ENCODE peak calls at places on chromosomes 11 and 22, in ten cellular contexts. E is astrocyte, S is pancreas, H is upper lobe of right lung, X is heart left ventricle, C is tibial artery, W is K562, Y is tibial nerve, R is IMR-90, Z is psoas muscle. N is an unnamed sample. For H3K4me1 and H3K27me3, the result is how much of the 10 kb centered on the place peaks cover.

GRCh38 chr11:45560153-45560934 is 105.1 kb downstream of the CHST1 start:
- DNase-seq in E (no peak), S (no peak), H (no peak), X (peak), C (no peak), W (no peak), Y (no peak), R (no peak), Z (peak), N (no peak)

GRCh38 chr11:73204711-73205121 is 13.4 kb upstream of the P2RY2 start:
- DNase-seq in E (no peak), S (peak), H (peak), X (peak), C (peak), W (no peak), Y (peak), R (no peak), Z (peak), N (no peak)

GRCh38 chr11:73258104-73258684 is 13.9 kb upstream of the P2RY6 start:
- DNase-seq in E (no peak), S (no peak), H (no peak), X (no peak), C (peak), W (no peak), Y (no peak), R (no peak), Z (no peak), N (no peak)

GRCh38 chr11:59182457-59183151 is 10.7 kb downstream of the DTX4 start:
- DNase-seq in E (no peak), S (no peak), H (no peak), X (no peak), C (no peak), W (peak), Y (no peak), R (no peak), Z (no peak), N (peak)

GRCh38 chr11:111733009-111733408 is 33.2 kb downstream of the PPP2R1B start:
- DNase-seq in E (peak), S (peak), H (peak), X (peak), C (peak), W (no peak), Y (no peak), R (peak), Z (peak), N (no peak)

GRCh38 chr11:95704865-95705264 is 84.7 kb downstream of the FAM76B start:
- DNase-seq in E (no peak), S (no peak), H (no peak), X (no peak), C (no peak), W (no peak), Y (no peak), R (no peak), Z (no peak), N (no peak)

GRCh38 chr11:61712301-61712700 is 32.1 kb downstream of the DAGLA start:
- DNase-seq in E (no peak), S (no peak), H (no peak), X (no peak), C (no peak), W (no peak), Y (no peak), R (no peak), Z (no peak), N (no peak)

GRCh38 chr22:17412232-17412631 is 43.0 kb downstream of the CECR2 start:
- DNase-seq in E (no peak), S (no peak), H (peak), X (no peak), C (no peak), W (no peak), Y (no peak), R (no peak), Z (no peak), N (no peak)

GRCh38 chr22:31068970-31069369 is 12.1 kb upstream of the SMTN start:
- DNase-seq in E (no peak), S (no peak), H (no peak), X (no peak), C (no peak), W (no peak), Y (no peak), R (no peak), Z (no peak), N (no peak)

DNA sequence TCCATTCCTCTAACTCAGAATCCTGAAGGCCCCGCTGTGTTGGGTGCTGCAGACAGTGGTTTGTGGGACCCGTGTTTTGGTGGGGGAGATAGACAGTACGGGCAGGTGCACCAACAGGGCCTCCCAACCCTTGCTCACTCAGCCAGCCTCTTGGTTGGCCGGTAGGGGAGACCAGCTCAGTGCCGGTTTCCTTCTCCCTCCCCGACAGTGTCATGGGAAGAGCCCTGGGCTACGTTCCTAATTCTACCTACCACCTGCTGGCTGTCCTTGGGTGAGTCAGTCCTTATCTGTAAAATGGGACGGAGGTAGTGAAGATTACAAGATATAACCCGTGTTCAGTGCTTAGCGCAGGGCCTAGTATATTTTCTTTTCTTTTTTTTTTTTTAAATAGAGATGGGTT is 5.9 kb downstream of the TMEM134 start:
- DNase-seq in E (no peak), S (no peak), H (no peak), X (no peak), C (peak), W (peak), Y (no peak), R (no peak), Z (no peak), N (no peak)
- H3K4me1 ChIP-seq in E (under half), S (under half), H (under half), X (under half), C (under half), W (under half), Y (under half), R (under half), Z (under half), N (under half)

GRCh38 chr11:122782222-122782621 is 56.1 kb upstream of the CRTAM start:
- DNase-seq in E (no peak), S (no peak), H (no peak), X (no peak), C (no peak), W (no peak), Y (no peak), R (no peak), Z (no peak), N (no peak)

GRCh38 chr11:122785156-122785605 is 53.1 kb upstream of the CRTAM start:
- DNase-seq in E (no peak), S (no peak), H (no peak), X (no peak), C (no peak), W (no peak), Y (no peak), R (no peak), Z (no peak), N (no peak)

GRCh38 chr11:122781378-122782040 is 56.8 kb upstream of the CRTAM start:
- DNase-seq in E (peak), S (peak), H (peak), X (peak), C (peak), W (peak), Y (peak), R (peak), Z (peak), N (peak)

GRCh38 chr11:122786896-122787295 is 51.4 kb upstream of the CRTAM start:
- DNase-seq in E (no peak), S (no peak), H (no peak), X (no peak), C (no peak), W (no peak), Y (no peak), R (no peak), Z (no peak), N (no peak)

DNA sequence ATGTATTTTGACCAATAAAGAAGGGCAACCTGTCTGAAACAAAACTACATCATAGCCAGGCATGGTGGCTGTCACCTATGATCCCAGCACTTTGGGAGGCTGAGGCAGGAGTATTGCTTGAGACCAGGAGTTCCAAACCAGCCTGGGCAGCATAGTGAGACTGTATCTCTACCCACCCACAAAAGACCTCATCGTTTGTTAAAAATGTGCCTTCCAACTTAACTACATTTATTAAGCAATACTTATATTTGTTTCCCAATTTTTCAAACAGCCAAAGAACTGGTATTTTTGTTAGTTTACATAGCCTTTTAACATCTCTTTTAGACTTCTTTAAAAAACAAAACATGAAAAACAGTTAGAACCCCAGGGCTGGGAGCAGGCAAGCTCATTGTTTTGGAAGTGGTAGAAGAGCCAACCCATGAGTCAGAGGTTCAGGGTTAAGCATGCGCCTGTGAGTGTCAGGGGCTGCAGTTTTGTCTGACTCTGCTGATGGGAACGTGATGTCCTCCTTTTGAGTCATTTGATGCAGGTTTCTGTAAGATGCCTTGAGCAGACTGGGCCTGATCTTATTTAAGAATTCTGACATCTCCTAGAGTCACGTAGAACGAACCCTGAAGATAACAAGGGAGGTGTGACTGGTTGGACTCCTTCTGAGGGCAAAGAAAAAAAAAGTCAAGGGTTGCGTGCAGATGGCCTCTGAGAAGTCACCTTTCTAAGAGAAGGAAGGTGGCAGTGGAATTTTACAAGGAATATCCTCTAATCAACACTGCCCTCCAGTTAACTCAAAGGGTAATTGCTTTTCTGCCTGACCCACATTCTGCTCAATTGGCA is 53.8 kb upstream of the CRTAM start:
- DNase-seq in E (peak), S (no peak), H (no peak), X (no peak), C (peak), W (no peak), Y (peak), R (peak), Z (peak), N (peak)
- H3K27ac ChIP-seq in E (peak), S (no peak), H (peak), X (no peak), C (peak), W (no peak), Y (peak), R (peak), Z (peak), N (no peak)

GRCh38 chr11:134606251-134606650 is 194.2 kb upstream of the B3GAT1 start:
- DNase-seq in E (no peak), S (no peak), H (no peak), X (no peak), C (no peak), W (no peak), Y (no peak), R (no peak), Z (no peak), N (no peak)

GRCh38 chr11:134609361-134610115 is 197.5 kb upstream of the B3GAT1 start:
- DNase-seq in E (no peak), S (no peak), H (no peak), X (no peak), C (no peak), W (no peak), Y (no peak), R (no peak), Z (no peak), N (no peak)

GRCh38 chr11:134610116-134610910 is 198.3 kb upstream of the B3GAT1 start:
- DNase-seq in E (no peak), S (no peak), H (no peak), X (no peak), C (peak), W (no peak), Y (no peak), R (no peak), Z (no peak), N (no peak)

GRCh38 chr11:134607963-134608750 is 196.1 kb upstream of the B3GAT1 start:
- DNase-seq in E (no peak), S (no peak), H (no peak), X (no peak), C (no peak), W (no peak), Y (no peak), R (no peak), Z (no peak), N (no peak)

DNA sequence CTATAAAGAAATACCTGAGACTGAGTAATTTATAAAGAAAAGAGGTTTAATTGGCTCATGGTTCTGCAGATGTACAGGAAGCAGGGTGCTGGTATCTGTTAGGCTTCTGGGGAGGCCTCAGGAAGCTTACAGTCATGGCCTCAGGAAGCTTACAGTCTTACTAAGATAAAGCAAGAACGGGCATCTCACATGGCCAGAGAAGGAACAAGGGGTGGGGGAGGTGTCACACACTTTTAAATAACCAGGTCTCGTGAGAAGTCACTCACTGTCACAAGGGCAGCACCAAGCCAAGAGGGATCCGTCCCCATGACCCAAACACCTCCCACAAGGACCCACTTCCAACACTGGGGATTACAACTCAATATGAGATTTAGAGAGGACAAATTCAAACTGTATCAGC is 192.8 kb upstream of the B3GAT1 start:
- DNase-seq in E (no peak), S (no peak), H (no peak), X (no peak), C (no peak), W (no peak), Y (no peak), R (no peak), Z (no peak), N (no peak)
- H3K27me3 ChIP-seq in E (under half), S (under half), H (under half), X (under half), C (under half), W (under half), Y (under half), R (under half), Z (under half), N (under half)

GRCh38 chr11:119342362-119343130 is 1.9 kb upstream of the C1QTNF5 start:
- DNase-seq in E (no peak), S (no peak), H (no peak), X (no peak), C (peak), W (no peak), Y (no peak), R (no peak), Z (no peak), N (no peak)

GRCh38 chr11:119340335-119341221 is at the start of gene C1QTNF5:
- DNase-seq in E (peak), S (no peak), H (peak), X (peak), C (peak), W (no peak), Y (peak), R (peak), Z (peak), N (no peak)

GRCh38 chr11:119339581-119340334 is 925 bp downstream of the C1QTNF5 start:
- DNase-seq in E (no peak), S (peak), H (peak), X (peak), C (peak), W (peak), Y (no peak), R (no peak), Z (peak), N (no peak)

GRCh38 chr11:119342023-119342300 is 1.3 kb upstream of the C1QTNF5 start:
- DNase-seq in E (no peak), S (no peak), H (no peak), X (no peak), C (peak), W (no peak), Y (no peak), R (no peak), Z (no peak), N (no peak)

GRCh38 chr11:119341222-119342022 is 739 bp upstream of the C1QTNF5 start:
- DNase-seq in E (no peak), S (no peak), H (no peak), X (no peak), C (peak), W (no peak), Y (no peak), R (no peak), Z (no peak), N (no peak)
- H3K4me1 ChIP-seq in E (under half), S (under half), H (under half), X (under half), C (under half), W (under half), Y (under half), R (under half), Z (under half), N (under half)

GRCh38 chr22:36324414-36324813 is 63.4 kb downstream of the MYH9 start:
- DNase-seq in E (no peak), S (no peak), H (no peak), X (no peak), C (peak), W (no peak), Y (no peak), R (no peak), Z (no peak), N (no peak)
- H3K27ac ChIP-seq in E (peak), S (no peak), H (peak), X (peak), C (peak), W (no peak), Y (peak), R (peak), Z (peak), N (peak)

GRCh38 chr11:829946-830294 is 2.2 kb downstream of the CRACR2B start:
- DNase-seq in E (no peak), S (no peak), H (no peak), X (no peak), C (no peak), W (no peak), Y (no peak), R (no peak), Z (no peak), N (no peak)
- H3K27me3 ChIP-seq in E (under half), S (under half), H (under half), X (under half), C (under half), W (under half), Y (under half), R (under half), Z (under half), N (half or more)

GRCh38 chr11:14420223-14420622 is 61.2 kb upstream of the RRAS2 start:
- DNase-seq in E (no peak), S (no peak), H (no peak), X (no peak), C (no peak), W (no peak), Y (no peak), R (no peak), Z (no peak), N (no peak)
- H3K4me1 ChIP-seq in E (under half), S (under half), H (under half), X (under half), C (under half), W (under half), Y (under half), R (under half), Z (under half), N (under half)

GRCh38 chr22:40014661-40015255 is 20.0 kb downstream of the FAM83F start:
- DNase-seq in E (no peak), S (no peak), H (no peak), X (no peak), C (no peak), W (no peak), Y (no peak), R (no peak), Z (no peak), N (peak)
- H3K27ac ChIP-seq in E (no peak), S (no peak), H (no peak), X (no peak), C (no peak), W (no peak), Y (no peak), R (no peak), Z (no peak), N (peak)

DNA sequence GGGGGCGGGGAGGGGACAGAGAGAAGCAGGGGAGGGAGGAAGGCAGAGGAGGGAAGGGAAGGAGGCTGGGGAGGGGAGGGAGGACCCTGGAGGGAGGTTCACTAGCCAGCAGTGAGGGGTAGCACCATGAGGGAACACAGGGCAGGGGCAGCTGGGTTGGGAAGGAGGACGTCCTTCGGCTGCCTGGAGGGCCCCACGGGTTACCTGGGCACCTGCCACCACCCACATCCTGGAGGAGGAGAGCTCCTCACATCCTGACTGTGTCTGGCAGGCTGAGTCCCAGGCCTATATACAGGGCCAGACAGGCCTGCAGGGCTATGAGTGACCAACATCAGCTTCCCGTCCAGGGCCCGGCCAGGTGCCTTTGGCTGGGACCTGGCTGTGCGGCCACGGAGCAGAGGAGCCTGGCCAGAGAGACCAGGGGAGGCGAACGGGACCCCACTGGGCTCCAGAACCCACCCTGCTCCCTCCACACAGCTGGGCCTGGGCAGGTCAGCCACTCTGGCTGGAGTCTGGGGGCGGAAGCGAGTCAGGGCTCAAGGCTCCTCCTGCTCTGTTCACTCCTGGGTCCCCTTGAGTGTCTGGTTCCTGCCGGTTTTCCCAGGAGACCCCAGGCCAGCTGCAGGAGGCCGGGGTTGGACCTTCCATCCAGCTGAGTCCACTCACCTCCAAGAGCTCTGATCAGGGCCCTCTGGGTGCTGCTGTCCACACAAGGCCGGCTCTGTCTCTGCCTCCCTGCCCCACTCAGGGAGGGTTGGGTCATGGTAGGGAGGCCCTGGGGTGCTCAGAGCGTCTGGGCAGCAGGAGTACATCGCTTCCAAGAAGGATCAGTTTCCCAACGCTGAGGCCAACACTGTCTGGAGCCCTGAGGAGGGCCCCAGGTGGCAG is 677.7 kb downstream of the BRD1 start:
- DNase-seq in E (no peak), S (no peak), H (no peak), X (peak), C (no peak), W (no peak), Y (no peak), R (no peak), Z (no peak), N (no peak)
- H3K27me3 ChIP-seq in E (under half), S (under half), H (under half), X (under half), C (under half), W (under half), Y (under half), R (under half), Z (under half), N (under half)

N was measured in foreskin keratinocyte.